ENCODE peak calls at places on chromosomes 16 and 17, in six cellular contexts. L, W, I, X, E and M are unnamed samples.

GRCh38 chr17:40122944-40123810 is 1.4 kb downstream of the MSL1 start:
- DNase-seq in L (no peak), W (peak; percentile 45), I (peak; percentile 52), X (peak; percentile 72), E (no peak), M (peak; percentile 71)

GRCh38 chr16:9260665-9261064 is 169.2 kb downstream of the HAPSTR1 start:
- DNase-seq in L (no peak), W (no peak), I (no peak), X (no peak), E (no peak), M (peak; percentile 16)

GRCh38 chr16:31400191-31400590 is 7.1 kb downstream of the ITGAD start:
- DNase-seq in L (no peak), W (no peak), I (no peak), X (no peak), E (no peak), M (no peak)

GRCh38 chr16:57859331-57859730 is 57.0 kb upstream of the KIFC3 start:
- DNase-seq in L (peak; percentile 28), W (peak; percentile 18), I (peak; percentile 97), X (peak; percentile 77), E (no peak), M (no peak)

GRCh38 chr17:37110816-37111215 is 162.1 kb downstream of the AATF start:
- DNase-seq in L (no peak), W (no peak), I (no peak), X (no peak), E (no peak), M (no peak)

GRCh38 chr17:73011016-73011486 is 81.4 kb downstream of the SLC39A11 start:
- DNase-seq in L (no peak), W (no peak), I (no peak), X (no peak), E (no peak), M (no peak)

GRCh38 chr16:20393801-20394637 is 10.5 kb downstream of the PDILT start:
- DNase-seq in L (no peak), W (no peak), I (no peak), X (no peak), E (no peak), M (no peak)

GRCh38 chr16:75433732-75434413 is 570 bp upstream of the CFDP1 start:
- DNase-seq in L (peak; percentile 93), W (peak; percentile 98), I (peak; percentile 90), X (peak; percentile 69), E (peak; percentile 79), M (peak; percentile 78)

GRCh38 chr17:1733047-1733357 is 8.5 kb downstream of the WDR81 start:
- DNase-seq in L (no peak), W (no peak), I (no peak), X (no peak), E (no peak), M (no peak)

GRCh38 chr17:31314788-31315105 is 893 bp upstream of the EVI2B start:
- DNase-seq in L (no peak), W (no peak), I (no peak), X (no peak), E (no peak), M (no peak)
- H3K4me3 ChIP-seq in L (no peak overlapping the region), W (no peak overlapping the region), I (no peak overlapping the region), X (no peak overlapping the region), E (no peak overlapping the region), M (no peak overlapping the region)

GRCh38 chr17:78141437-78142112 is 4.6 kb upstream of the C17orf99 start:
- DNase-seq in L (no peak), W (no peak), I (no peak), X (no peak), E (no peak), M (no peak)
- H3K4me3 ChIP-seq in L (no peak overlapping the region), W (no peak overlapping the region), I (no peak overlapping the region), X (no peak overlapping the region), E (no peak overlapping the region), M (no peak overlapping the region)

DNA sequence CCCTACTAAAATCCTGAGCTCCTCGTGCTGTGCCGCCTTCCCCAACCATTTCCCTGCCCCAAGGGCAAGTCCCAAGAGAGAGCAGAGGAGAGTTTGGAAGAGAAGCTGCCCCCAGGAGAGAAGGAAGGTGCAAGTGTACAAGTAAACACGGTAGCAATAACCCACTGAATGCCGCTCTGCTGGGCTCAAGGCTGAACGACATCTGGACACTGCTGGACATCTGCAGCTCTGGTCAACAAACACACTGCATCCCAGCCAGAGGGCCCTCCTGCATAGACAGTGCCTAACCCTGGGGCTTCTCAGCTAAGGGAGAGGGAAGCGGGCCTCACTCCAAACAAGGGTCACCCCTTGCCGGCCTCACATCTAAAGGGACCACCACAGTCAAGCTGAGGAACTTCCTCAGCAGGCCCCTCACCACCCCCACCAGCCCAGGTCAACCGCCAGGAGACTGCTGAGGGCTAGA is 12.7 kb downstream of the JUP start:
- DNase-seq in L (peak; percentile 61), W (peak; percentile 50), I (no peak), X (no peak), E (no peak), M (no peak)
- H3K4me3 ChIP-seq in L (no peak overlapping the region), W (no peak overlapping the region), I (no peak overlapping the region), X (peak overlapping the region; percentile 7), E (no peak overlapping the region), M (no peak overlapping the region)

DNA sequence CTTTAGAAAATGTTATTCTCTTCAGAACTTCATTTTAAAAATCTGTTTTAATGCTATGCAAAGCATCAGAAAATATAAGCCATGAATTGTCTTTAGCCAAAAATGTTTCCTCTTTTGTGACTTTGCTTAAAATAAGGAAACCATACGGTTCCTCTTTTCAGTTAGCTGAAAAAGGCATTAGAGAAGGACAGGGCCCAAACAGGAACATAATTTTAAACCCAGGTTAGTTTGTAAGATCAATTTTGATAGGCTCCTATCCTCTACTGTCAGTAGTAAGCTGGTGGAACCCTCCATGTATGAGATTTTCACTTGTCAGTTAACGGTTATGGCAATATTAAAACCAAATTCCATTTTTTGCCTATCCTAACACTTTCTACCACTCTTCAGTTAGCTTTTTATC is 4.3 kb downstream of the EVI2B start:
- DNase-seq in L (no peak), W (no peak), I (no peak), X (no peak), E (no peak), M (no peak)
- H3K4me3 ChIP-seq in L (no peak overlapping the region), W (no peak overlapping the region), I (no peak overlapping the region), X (no peak overlapping the region), E (no peak overlapping the region), M (no peak overlapping the region)

DNA sequence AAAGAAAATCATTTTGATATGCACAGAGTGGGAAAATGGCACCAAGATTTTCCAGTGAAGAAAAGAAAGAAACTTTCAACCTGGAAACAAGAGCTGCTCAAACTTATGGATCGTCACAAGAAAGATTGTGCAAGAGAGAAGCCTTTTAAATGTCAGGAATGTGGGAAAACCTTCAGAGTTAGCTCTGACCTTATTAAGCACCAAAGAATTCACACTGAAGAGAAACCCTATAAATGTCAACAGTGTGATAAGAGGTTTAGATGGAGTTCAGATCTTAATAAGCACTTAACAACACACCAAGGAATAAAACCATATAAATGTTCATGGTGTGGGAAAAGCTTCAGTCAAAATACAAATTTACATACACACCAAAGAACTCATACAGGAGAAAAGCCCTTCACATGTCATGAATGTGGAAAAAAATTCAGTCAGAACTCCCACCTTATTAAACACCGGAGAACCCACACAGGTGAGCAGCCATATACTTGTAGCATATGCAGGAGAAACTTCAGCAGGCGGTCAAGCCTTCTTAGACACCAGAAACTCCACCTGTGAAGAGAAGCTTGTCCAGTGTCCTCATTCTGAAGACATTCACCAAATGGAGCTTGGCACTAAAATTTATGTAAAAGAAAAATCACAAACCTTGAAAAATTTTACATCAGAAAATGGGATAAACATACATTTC is 12.2 kb downstream of the ZNF75A start:
- DNase-seq in L (peak; percentile 13), W (peak; percentile 51), I (no peak), X (no peak), E (no peak), M (no peak)
- H3K4me3 ChIP-seq in L (no peak overlapping the region), W (no peak overlapping the region), I (no peak overlapping the region), X (no peak overlapping the region), E (no peak overlapping the region), M (no peak overlapping the region)

GRCh38 chr17:47252766-47253512 is 688 bp upstream of the ITGB3 start:
- DNase-seq in L (no peak), W (no peak), I (no peak), X (no peak), E (no peak), M (no peak)
- H3K4me3 ChIP-seq in L (no peak overlapping the region), W (peak overlapping the region; percentile 76), I (peak overlapping the region; percentile 40), X (peak overlapping the region; percentile 56), E (peak overlapping the region; percentile 55), M (peak overlapping the region; percentile 50)

DNA sequence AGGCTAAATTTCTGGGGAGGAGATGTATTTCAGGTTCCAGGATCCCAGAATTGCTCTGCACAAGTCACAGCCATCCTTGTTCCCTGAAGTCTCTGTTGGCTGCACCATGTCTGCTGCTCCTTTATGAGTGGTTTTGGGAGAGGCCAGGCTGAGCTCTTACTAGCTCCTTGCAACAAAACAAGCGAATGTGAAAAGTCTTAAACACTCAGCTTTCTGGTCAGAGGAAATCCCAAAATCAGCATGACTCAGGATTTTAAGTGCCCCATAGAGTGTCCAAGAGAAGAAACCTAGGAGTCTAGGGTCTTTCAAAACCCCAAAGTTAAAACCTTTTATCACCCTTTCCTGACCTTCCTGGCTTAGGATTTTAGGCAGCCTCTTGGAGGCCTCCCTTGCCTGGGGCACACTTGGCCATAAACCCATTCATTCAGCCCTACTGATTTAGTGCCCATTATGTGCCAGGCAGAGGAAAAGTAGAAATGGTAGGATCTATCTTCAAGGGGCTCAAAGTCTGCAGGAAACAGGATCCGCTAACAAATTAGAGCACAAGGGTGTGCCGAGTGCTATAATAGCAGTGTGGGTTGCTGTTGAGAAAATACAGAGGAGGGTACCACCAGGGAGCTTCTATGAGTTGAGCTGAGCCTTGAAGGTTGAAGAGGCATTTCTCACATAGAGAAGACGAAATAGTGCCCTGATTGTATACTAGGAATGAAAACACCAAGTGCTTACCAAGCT is 36.9 kb downstream of the SOST start:
- DNase-seq in L (no peak), W (peak; percentile 23), I (no peak), X (no peak), E (no peak), M (no peak)
- H3K4me3 ChIP-seq in L (no peak overlapping the region), W (no peak overlapping the region), I (peak overlapping the region; percentile 51), X (peak overlapping the region; percentile 53), E (no peak overlapping the region), M (no peak overlapping the region)

DNA sequence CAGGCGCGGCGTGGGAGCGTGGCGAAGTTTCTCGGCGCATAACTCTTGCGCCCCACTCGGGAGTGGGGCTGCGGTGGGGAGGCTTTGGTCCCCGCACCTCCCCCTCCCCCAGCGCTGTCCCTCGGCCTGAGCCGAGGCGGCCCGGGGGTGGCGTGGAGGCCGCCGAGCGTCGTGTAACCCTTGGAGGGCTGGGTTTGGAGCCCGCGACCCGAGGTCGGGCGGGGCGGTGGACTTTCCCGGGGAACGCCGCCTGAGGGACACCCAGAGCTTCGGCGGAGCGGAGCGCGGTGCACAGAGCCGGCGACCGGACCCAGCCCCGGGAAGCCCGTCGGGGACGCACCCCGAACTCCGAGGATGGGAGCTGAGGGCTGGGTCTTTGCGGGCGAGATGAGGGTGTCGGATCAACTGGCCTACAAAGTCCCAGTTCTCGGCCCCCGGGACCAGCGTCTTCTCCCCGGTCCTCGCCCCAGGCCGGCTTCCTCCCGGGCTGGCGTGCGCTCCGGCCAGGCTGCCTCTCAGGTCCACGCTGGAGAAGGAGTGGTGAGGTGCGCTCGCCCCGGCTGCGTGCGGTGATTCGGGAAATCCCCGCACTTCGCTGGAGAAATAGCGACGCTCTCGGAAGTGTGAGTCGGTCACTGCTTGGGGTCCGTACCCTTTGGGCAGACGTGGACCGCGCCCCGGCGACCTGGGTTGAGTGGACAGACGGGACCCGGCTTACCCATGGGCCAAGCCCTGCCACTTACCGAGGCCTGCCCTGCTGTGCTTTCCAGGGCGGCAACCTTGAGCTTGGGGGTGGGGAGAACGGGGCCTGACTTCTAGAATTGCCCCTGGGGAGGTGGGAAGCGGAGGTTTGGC is 168.4 kb downstream of the RAB11FIP4 start:
- DNase-seq in L (no peak), W (no peak), I (no peak), X (no peak), E (no peak), M (no peak)
- H3K4me3 ChIP-seq in L (peak overlapping the region; percentile 64), W (peak overlapping the region; percentile 92), I (peak overlapping the region; percentile 43), X (peak overlapping the region; percentile 81), E (peak overlapping the region; percentile 67), M (peak overlapping the region; percentile 66)

GRCh38 chr16:50627419-50627818 is 53.7 kb downstream of the SNX20 start:
- DNase-seq in L (peak; percentile 8), W (peak; percentile 41), I (peak; percentile 7), X (no peak), E (no peak), M (peak; percentile 72)
- H3K4me3 ChIP-seq in L (no peak overlapping the region), W (no peak overlapping the region), I (no peak overlapping the region), X (no peak overlapping the region), E (no peak overlapping the region), M (no peak overlapping the region)